ENCODE peak calls at places on chromosomes 7 and 10, in four cellular contexts. One of them, this sample, is unnamed.

GRCh38 chr7:121954803-121955202 is 81.8 kb downstream of the PTPRZ1 start:
- DNase-seq in GM12878: no peak
- DNase-seq in K562: no peak
- DNase-seq in HepG2: no peak
- DNase-seq in this sample: no peak

GRCh38 chr7:140719711-140720110 is 23.2 kb downstream of the NDUFB2 start:
- DNase-seq in GM12878: peak
- DNase-seq in HepG2: no peak
- DNase-seq in K562: no peak
- DNase-seq in this sample: no peak

GRCh38 chr7:74485611-74486010 is 31.9 kb downstream of the GTF2IRD1 start:
- DNase-seq in GM12878: no peak
- DNase-seq in HepG2: no peak
- DNase-seq in K562: no peak
- DNase-seq in this sample: no peak

GRCh38 chr10:79003183-79004100 is 65.3 kb upstream of the ZMIZ1 start:
- DNase-seq in HepG2: no peak
- DNase-seq in K562: peak
- DNase-seq in GM12878: no peak
- DNase-seq in this sample: peak

GRCh38 chr10:108561649-108562048 is 1361.7 kb downstream of the XPNPEP1 start:
- DNase-seq in K562: no peak
- DNase-seq in GM12878: no peak
- DNase-seq in HepG2: no peak
- DNase-seq in this sample: no peak

GRCh38 chr7:80659120-80660055 is 20.9 kb downstream of the CD36 start:
- DNase-seq in GM12878: no peak
- DNase-seq in HepG2: peak
- DNase-seq in K562: peak
- DNase-seq in this sample: peak

GRCh38 chr7:27515933-27516332 is 146.8 kb downstream of the HIBADH start:
- DNase-seq in K562: no peak
- DNase-seq in HepG2: no peak
- DNase-seq in GM12878: no peak
- DNase-seq in this sample: no peak

GRCh38 chr7:46321556-46322205 is 400.6 kb upstream of the IGFBP3 start:
- DNase-seq in K562: no peak
- DNase-seq in GM12878: no peak
- DNase-seq in HepG2: peak
- DNase-seq in this sample: no peak

GRCh38 chr7:88485811-88486210 is 179.1 kb upstream of the STEAP4 start:
- DNase-seq in GM12878: no peak
- DNase-seq in K562: no peak
- DNase-seq in HepG2: no peak
- DNase-seq in this sample: no peak

GRCh38 chr7:87316097-87316700 is 29.3 kb upstream of the CROT start:
- DNase-seq in K562: no peak
- DNase-seq in HepG2: no peak
- DNase-seq in GM12878: peak
- DNase-seq in this sample: no peak

GRCh38 chr10:128386816-128387604 is 260.8 kb upstream of the MKI67 start:
- DNase-seq in GM12878: no peak
- DNase-seq in K562: no peak
- DNase-seq in HepG2: no peak
- DNase-seq in this sample: no peak

GRCh38 chr10:61623101-61623500 is 39.6 kb upstream of the CABCOCO1 start:
- DNase-seq in GM12878: no peak
- DNase-seq in HepG2: no peak
- DNase-seq in K562: no peak
- DNase-seq in this sample: no peak

GRCh38 chr7:151063212-151063561 is 3.8 kb downstream of the SLC4A2 start:
- DNase-seq in HepG2: peak
- DNase-seq in GM12878: no peak
- DNase-seq in K562: peak
- DNase-seq in this sample: no peak

GRCh38 chr7:64551375-64552142 is 11.3 kb downstream of the ZNF680 start:
- DNase-seq in K562: no peak
- DNase-seq in GM12878: no peak
- DNase-seq in HepG2: no peak
- DNase-seq in this sample: no peak

GRCh38 chr7:137592232-137592896 is 248.8 kb upstream of the PTN start:
- DNase-seq in K562: peak
- DNase-seq in GM12878: no peak
- DNase-seq in HepG2: peak
- DNase-seq in this sample: peak

GRCh38 chr7:106736508-106737201 is 75.7 kb upstream of the CCDC71L start:
- DNase-seq in HepG2: peak
- DNase-seq in K562: peak
- DNase-seq in GM12878: peak
- DNase-seq in this sample: peak

GRCh38 chr10:108578258-108578657 is 1345.1 kb downstream of the XPNPEP1 start:
- DNase-seq in HepG2: no peak
- DNase-seq in GM12878: no peak
- DNase-seq in K562: no peak
- DNase-seq in this sample: no peak

GRCh38 chr10:5553400-5554170 is 28.8 kb downstream of the CALML3 start:
- DNase-seq in HepG2: no peak
- DNase-seq in K562: no peak
- DNase-seq in GM12878: no peak
- DNase-seq in this sample: no peak

GRCh38 chr7:95865716-95866371 is 93.5 kb downstream of the DYNC1I1 start:
- DNase-seq in GM12878: no peak
- DNase-seq in HepG2: peak
- DNase-seq in K562: peak
- DNase-seq in this sample: no peak

GRCh38 chr7:109318146-109318545 is 748.5 kb downstream of the DNAJB9 start:
- DNase-seq in HepG2: no peak
- DNase-seq in K562: no peak
- DNase-seq in GM12878: no peak
- DNase-seq in this sample: no peak

GRCh38 chr10:84075226-84076046 is 63.9 kb upstream of the GHITM start:
- DNase-seq in GM12878: no peak
- DNase-seq in HepG2: no peak
- DNase-seq in K562: no peak
- DNase-seq in this sample: no peak

GRCh38 chr10:125344573-125345121 is 184.3 kb upstream of the CTBP2 start:
- DNase-seq in K562: no peak
- DNase-seq in HepG2: no peak
- DNase-seq in GM12878: peak
- DNase-seq in this sample: peak

GRCh38 chr7:31134246-31135188 is 82.4 kb downstream of the ADCYAP1R1 start:
- DNase-seq in HepG2: peak
- DNase-seq in GM12878: no peak
- DNase-seq in K562: peak
- DNase-seq in this sample: peak

GRCh38 chr7:78704504-78704903 is 749.0 kb downstream of the MAGI2 start:
- DNase-seq in HepG2: no peak
- DNase-seq in GM12878: no peak
- DNase-seq in K562: no peak
- DNase-seq in this sample: no peak

GRCh38 chr7:150322833-150323681 is at the start of the genes ACTR3C and LRRC61:
- DNase-seq in K562: peak
- DNase-seq in GM12878: no peak
- DNase-seq in HepG2: peak
- DNase-seq in this sample: peak

GRCh38 chr10:132939957-132940790 is 2.2 kb downstream of the CFAP46 start:
- DNase-seq in GM12878: no peak
- DNase-seq in K562: peak
- DNase-seq in HepG2: no peak
- DNase-seq in this sample: peak

GRCh38 chr10:71308985-71309384 is 10.1 kb upstream of the SLC29A3 start:
- DNase-seq in HepG2: no peak
- DNase-seq in K562: no peak
- DNase-seq in GM12878: no peak
- DNase-seq in this sample: no peak

GRCh38 chr7:110502893-110503465 is 587.9 kb upstream of the LRRN3 start:
- DNase-seq in GM12878: no peak
- DNase-seq in HepG2: no peak
- DNase-seq in K562: no peak
- DNase-seq in this sample: no peak

GRCh38 chr10:129593953-129594352 is 126.9 kb downstream of the MGMT start:
- DNase-seq in GM12878: no peak
- DNase-seq in K562: no peak
- DNase-seq in HepG2: no peak
- DNase-seq in this sample: no peak

GRCh38 chr10:997266-998022 is 9.2 kb downstream of the GTPBP4 start:
- DNase-seq in HepG2: no peak
- DNase-seq in K562: no peak
- DNase-seq in GM12878: no peak
- DNase-seq in this sample: no peak

GRCh38 chr10:44384601-44385422 is at the start of gene CXCL12:
- DNase-seq in GM12878: no peak
- DNase-seq in K562: no peak
- DNase-seq in HepG2: no peak
- DNase-seq in this sample: peak

GRCh38 chr10:112491144-112491543 is 44.1 kb downstream of the VTI1A start:
- DNase-seq in K562: no peak
- DNase-seq in HepG2: no peak
- DNase-seq in GM12878: no peak
- DNase-seq in this sample: no peak

GRCh38 chr10:44589181-44589884 is 204.4 kb upstream of the CXCL12 start:
- DNase-seq in GM12878: no peak
- DNase-seq in K562: no peak
- DNase-seq in HepG2: no peak
- DNase-seq in this sample: no peak

GRCh38 chr7:8365499-8366110 is 67.8 kb upstream of the NXPH1 start:
- DNase-seq in GM12878: no peak
- DNase-seq in K562: peak
- DNase-seq in HepG2: peak
- DNase-seq in this sample: no peak

DNA sequence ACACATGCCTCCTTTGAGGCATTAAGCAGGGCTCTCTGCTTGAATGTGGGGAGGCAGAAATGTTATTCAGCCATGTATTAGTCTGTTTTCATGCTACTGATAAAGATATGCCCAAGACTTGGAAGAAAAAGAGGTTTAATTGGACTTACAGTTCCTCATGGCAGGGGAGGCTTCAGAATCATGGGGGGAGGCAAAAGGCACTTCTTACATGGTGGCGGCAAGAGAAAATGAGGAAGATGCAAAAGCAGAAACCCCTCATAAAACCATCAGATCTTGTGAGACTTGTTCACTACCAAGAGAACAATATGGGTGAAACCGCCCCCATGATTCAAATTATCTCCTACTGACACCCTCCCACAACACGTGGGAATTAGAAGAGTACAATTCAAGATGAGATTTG is 37.9 kb downstream of the ST7 start:
- DNase-seq in GM12878: no peak
- DNase-seq in HepG2: no peak
- DNase-seq in K562: no peak
- DNase-seq in this sample: no peak
- TF ChIP-seq SMC3 in GM12878: no peak
- TF ChIP-seq SMC3 in HepG2: no peak
- TF ChIP-seq SMC3 in K562: no peak
- TF ChIP-seq SMC3 in this sample: no peak

GRCh38 chr7:98810166-98810802 is 59.5 kb downstream of the TMEM130 start:
- DNase-seq in GM12878: no peak
- DNase-seq in HepG2: no peak
- DNase-seq in K562: no peak
- DNase-seq in this sample: peak
- TF ChIP-seq SIN3A in GM12878: no peak
- TF ChIP-seq SIN3A in HepG2: no peak
- TF ChIP-seq SIN3A in K562: no peak
- TF ChIP-seq SIN3A in this sample: no peak

GRCh38 chr7:50718876-50719275 is 63.8 kb downstream of the GRB10 start:
- DNase-seq in GM12878: no peak
- DNase-seq in HepG2: peak
- DNase-seq in K562: no peak
- DNase-seq in this sample: no peak
- TF ChIP-seq SMC3 in GM12878: no peak
- TF ChIP-seq SMC3 in HepG2: no peak
- TF ChIP-seq SMC3 in K562: no peak
- TF ChIP-seq SMC3 in this sample: no peak

GRCh38 chr10:110168601-110169481 is 38.6 kb upstream of the MXI1 start:
- DNase-seq in HepG2: peak
- DNase-seq in GM12878: no peak
- DNase-seq in K562: no peak
- DNase-seq in this sample: no peak

GRCh38 chr10:110167149-110167548 is 40.3 kb upstream of the MXI1 start:
- DNase-seq in K562: no peak
- DNase-seq in HepG2: no peak
- DNase-seq in GM12878: no peak
- DNase-seq in this sample: no peak

GRCh38 chr10:110171032-110171431 is 36.4 kb upstream of the MXI1 start:
- DNase-seq in GM12878: no peak
- DNase-seq in K562: no peak
- DNase-seq in HepG2: no peak
- DNase-seq in this sample: no peak

GRCh38 chr10:110170142-110170887 is 37.1 kb upstream of the MXI1 start:
- DNase-seq in K562: no peak
- DNase-seq in GM12878: no peak
- DNase-seq in HepG2: no peak
- DNase-seq in this sample: no peak

DNA sequence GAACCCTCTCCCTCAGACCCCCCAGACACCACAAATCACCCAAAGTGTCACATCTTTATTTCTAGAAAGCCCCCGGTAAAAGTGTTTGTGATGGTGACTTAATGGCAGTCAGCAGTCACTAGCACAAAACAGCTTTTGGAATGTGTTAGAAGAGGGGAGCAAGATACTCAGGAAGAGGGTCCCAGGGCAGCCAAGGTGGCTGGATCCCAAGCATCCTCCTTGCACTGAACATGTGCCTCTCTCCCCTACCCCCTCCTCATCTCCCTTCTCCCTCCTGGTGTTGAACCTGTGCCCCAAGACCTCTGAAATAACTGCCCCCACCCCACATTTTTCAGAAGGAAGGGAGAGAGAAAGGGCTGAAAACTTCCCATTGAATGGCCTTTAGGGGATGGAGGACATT is 37.8 kb upstream of the MXI1 start:
- DNase-seq in HepG2: no peak
- DNase-seq in GM12878: no peak
- DNase-seq in K562: no peak
- DNase-seq in this sample: no peak
- TF ChIP-seq SIN3A in HepG2: no peak
- TF ChIP-seq SIN3A in GM12878: no peak
- TF ChIP-seq SIN3A in K562: no peak
- TF ChIP-seq SIN3A in this sample: no peak

DNA sequence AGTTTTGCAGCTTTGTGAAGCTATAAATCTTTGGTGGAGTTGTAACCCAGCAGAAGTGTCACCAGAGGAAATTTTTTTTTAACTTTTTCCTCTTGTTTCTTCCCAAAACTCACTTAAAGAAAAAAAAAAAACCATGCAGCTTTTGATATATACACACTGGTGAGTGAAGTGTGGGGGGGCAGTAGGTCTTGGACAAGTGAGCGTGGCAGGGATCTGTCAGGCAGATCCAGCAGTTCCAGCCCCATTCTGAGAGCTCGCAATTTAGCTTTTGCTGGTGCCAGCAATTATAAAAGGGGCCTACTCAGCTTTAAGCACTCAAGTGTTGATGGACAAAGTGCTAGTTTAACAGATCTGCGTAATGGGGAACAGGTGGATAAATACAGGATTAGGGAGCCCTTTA is 619.2 kb upstream of the GALNT17 start:
- DNase-seq in K562: no peak
- DNase-seq in GM12878: no peak
- DNase-seq in HepG2: no peak
- DNase-seq in this sample: no peak
- TF ChIP-seq SMC3 in K562: no peak
- TF ChIP-seq SMC3 in GM12878: no peak
- TF ChIP-seq SMC3 in HepG2: no peak
- TF ChIP-seq SMC3 in this sample: no peak